ENCODE peak calls at places on chromosomes 7 and 10, in four cellular contexts. I is T-cell, E is NCI-H510A, J is A549. X is an unnamed sample.

GRCh38 chr7:31772211-31772610 is 85.2 kb downstream of the PPP1R17 start:
- DNase-seq in I (no peak), J (no peak), E (no peak), X (no peak)

GRCh38 chr10:58856508-58857240 is 319.8 kb upstream of the PHYHIPL start:
- DNase-seq in I (no peak), J (peak; percentile 94), E (no peak), X (no peak)

GRCh38 chr7:158258411-158259130 is 329.1 kb downstream of the PTPRN2 start:
- DNase-seq in I (no peak), J (no peak), E (no peak), X (no peak)

GRCh38 chr7:157302314-157302711 is 34.5 kb upstream of the DNAJB6 start:
- DNase-seq in I (peak; percentile 93), J (peak; percentile 57), E (peak; percentile 15), X (peak; percentile 89)

GRCh38 chr7:159006610-159007130 is 138.0 kb downstream of the VIPR2 start:
- DNase-seq in J (no peak), E (no peak), I (no peak), X (no peak)

GRCh38 chr10:103885617-103886016 is 30.2 kb upstream of the SH3PXD2A start:
- DNase-seq in E (no peak), I (no peak), J (no peak), X (no peak)

GRCh38 chr7:5495581-5496375 is 72.1 kb upstream of the TNRC18 start:
- DNase-seq in I (no peak), E (no peak), J (no peak), X (no peak)

GRCh38 chr10:104066945-104067344 is 18.7 kb downstream of the COL17A1 start:
- DNase-seq in E (no peak), I (no peak), J (no peak), X (no peak)

GRCh38 chr7:132455306-132455705 is 121.0 kb downstream of the PLXNA4 start:
- DNase-seq in E (peak; percentile 22), I (peak; percentile 22), J (no peak), X (no peak)

GRCh38 chr7:143960813-143961610 is 6.4 kb downstream of the OR2F1 start:
- DNase-seq in E (no peak), I (no peak), J (no peak), X (no peak)

GRCh38 chr7:29563590-29564454 is at the start of gene PRR15:
- DNase-seq in J (peak; percentile 64), I (no peak), E (peak; percentile 45), X (no peak)